ENCODE peak calls at places on chromosome 19, in ten cellular contexts. One of them, this sample, is unnamed.
A peak's percentile ranks its signal among the peaks of the same experiment; 100 is the strongest.

GRCh38 chr19:23673132-23673531 is 13.9 kb downstream of the ZNF675 start:
- DNase-seq in left ventricle myocardium inferior: no peak
- DNase-seq in psoas muscle: no peak
- DNase-seq in OCI-LY7: peak; percentile 16
- DNase-seq in upper lobe of left lung: no peak
- DNase-seq in AG04450: no peak
- DNase-seq in left lung: no peak
- DNase-seq in ovary: no peak
- DNase-seq in effector memory CD4-positive, alpha-beta T cell: no peak
- DNase-seq in heart right ventricle: no peak
- DNase-seq in this sample: no peak

GRCh38 chr19:46863818-46864629 is 3.2 kb downstream of the ARHGAP35 start:
- DNase-seq in left ventricle myocardium inferior: no peak
- DNase-seq in psoas muscle: no peak
- DNase-seq in OCI-LY7: no peak
- DNase-seq in upper lobe of left lung: peak; percentile 79
- DNase-seq in AG04450: no peak
- DNase-seq in left lung: no peak
- DNase-seq in ovary: no peak
- DNase-seq in effector memory CD4-positive, alpha-beta T cell: no peak
- DNase-seq in heart right ventricle: no peak
- DNase-seq in this sample: peak; percentile 45

GRCh38 chr19:4058696-4059492 is 7.8 kb downstream of the ZBTB7A start:
- DNase-seq in left ventricle myocardium inferior: no peak
- DNase-seq in psoas muscle: no peak
- DNase-seq in OCI-LY7: no peak
- DNase-seq in upper lobe of left lung: no peak
- DNase-seq in AG04450: no peak
- DNase-seq in left lung: peak; percentile 83
- DNase-seq in ovary: no peak
- DNase-seq in effector memory CD4-positive, alpha-beta T cell: no peak
- DNase-seq in heart right ventricle: no peak
- DNase-seq in this sample: peak; percentile 39

GRCh38 chr19:47430041-47430802 is 10.9 kb upstream of the MEIS3 start:
- DNase-seq in left ventricle myocardium inferior: no peak
- DNase-seq in psoas muscle: no peak
- DNase-seq in OCI-LY7: no peak
- DNase-seq in upper lobe of left lung: peak; percentile 41
- DNase-seq in AG04450: no peak
- DNase-seq in left lung: no peak
- DNase-seq in ovary: no peak
- DNase-seq in effector memory CD4-positive, alpha-beta T cell: no peak
- DNase-seq in heart right ventricle: no peak
- DNase-seq in this sample: peak; percentile 71

GRCh38 chr19:41868120-41868988 is 8.3 kb downstream of the RPS19 start:
- DNase-seq in left ventricle myocardium inferior: no peak
- DNase-seq in psoas muscle: no peak
- DNase-seq in OCI-LY7: no peak
- DNase-seq in upper lobe of left lung: peak; percentile 86
- DNase-seq in AG04450: no peak
- DNase-seq in left lung: no peak
- DNase-seq in ovary: no peak
- DNase-seq in effector memory CD4-positive, alpha-beta T cell: no peak
- DNase-seq in heart right ventricle: no peak
- DNase-seq in this sample: peak; percentile 89

GRCh38 chr19:46886546-46887239 is 25.9 kb downstream of the ARHGAP35 start:
- DNase-seq in left ventricle myocardium inferior: no peak
- DNase-seq in psoas muscle: no peak
- DNase-seq in OCI-LY7: no peak
- DNase-seq in upper lobe of left lung: no peak
- DNase-seq in AG04450: no peak
- DNase-seq in left lung: no peak
- DNase-seq in ovary: no peak
- DNase-seq in effector memory CD4-positive, alpha-beta T cell: no peak
- DNase-seq in heart right ventricle: no peak
- DNase-seq in this sample: no peak

GRCh38 chr19:18655173-18655844 is 18.5 kb downstream of the KLHL26 start:
- DNase-seq in left ventricle myocardium inferior: no peak
- DNase-seq in psoas muscle: no peak
- DNase-seq in OCI-LY7: no peak
- DNase-seq in upper lobe of left lung: no peak
- DNase-seq in AG04450: no peak
- DNase-seq in left lung: no peak
- DNase-seq in ovary: no peak
- DNase-seq in effector memory CD4-positive, alpha-beta T cell: no peak
- DNase-seq in heart right ventricle: no peak
- DNase-seq in this sample: no peak

GRCh38 chr19:45038931-45039893 is at the start of gene CLASRP:
- DNase-seq in left ventricle myocardium inferior: peak; percentile 92
- DNase-seq in psoas muscle: peak; percentile 91
- DNase-seq in OCI-LY7: peak; percentile 89
- DNase-seq in upper lobe of left lung: peak; percentile 90
- DNase-seq in AG04450: peak; percentile 71
- DNase-seq in left lung: peak; percentile 97
- DNase-seq in ovary: peak; percentile 89
- DNase-seq in effector memory CD4-positive, alpha-beta T cell: peak; percentile 76
- DNase-seq in heart right ventricle: peak; percentile 92
- DNase-seq in this sample: peak; percentile 91

GRCh38 chr19:16340092-16340491 is 15.5 kb downstream of the KLF2 start:
- DNase-seq in left ventricle myocardium inferior: no peak
- DNase-seq in psoas muscle: no peak
- DNase-seq in OCI-LY7: no peak
- DNase-seq in upper lobe of left lung: no peak
- DNase-seq in AG04450: no peak
- DNase-seq in left lung: no peak
- DNase-seq in ovary: peak; percentile 66
- DNase-seq in effector memory CD4-positive, alpha-beta T cell: no peak
- DNase-seq in heart right ventricle: no peak
- DNase-seq in this sample: no peak

GRCh38 chr19:55637534-55637933 is 3.3 kb upstream of the ZNF580 start:
- DNase-seq in left ventricle myocardium inferior: no peak
- DNase-seq in psoas muscle: no peak
- DNase-seq in OCI-LY7: no peak
- DNase-seq in upper lobe of left lung: no peak
- DNase-seq in AG04450: no peak
- DNase-seq in left lung: peak; percentile 57
- DNase-seq in ovary: no peak
- DNase-seq in effector memory CD4-positive, alpha-beta T cell: no peak
- DNase-seq in heart right ventricle: peak; percentile 7
- DNase-seq in this sample: no peak

GRCh38 chr19:46546194-46546896 is 50.7 kb upstream of the PNMA8B start:
- DNase-seq in left ventricle myocardium inferior: no peak
- DNase-seq in psoas muscle: no peak
- DNase-seq in OCI-LY7: peak; percentile 29
- DNase-seq in upper lobe of left lung: peak; percentile 84
- DNase-seq in AG04450: no peak
- DNase-seq in left lung: no peak
- DNase-seq in ovary: peak; percentile 31
- DNase-seq in effector memory CD4-positive, alpha-beta T cell: no peak
- DNase-seq in heart right ventricle: no peak
- DNase-seq in this sample: peak; percentile 82

GRCh38 chr19:16587031-16588023 is 15.1 kb upstream of the SLC35E1 start:
- DNase-seq in left ventricle myocardium inferior: no peak
- DNase-seq in psoas muscle: no peak
- DNase-seq in OCI-LY7: peak; percentile 93
- DNase-seq in upper lobe of left lung: peak; percentile 81
- DNase-seq in AG04450: no peak
- DNase-seq in left lung: peak; percentile 84
- DNase-seq in ovary: no peak
- DNase-seq in effector memory CD4-positive, alpha-beta T cell: peak; percentile 80
- DNase-seq in heart right ventricle: no peak
- DNase-seq in this sample: no peak

GRCh38 chr19:55258476-55258827 is 365 bp downstream of the PPP6R1 start:
- DNase-seq in left ventricle myocardium inferior: peak; percentile 31
- DNase-seq in psoas muscle: no peak
- DNase-seq in OCI-LY7: no peak
- DNase-seq in upper lobe of left lung: no peak
- DNase-seq in AG04450: no peak
- DNase-seq in left lung: no peak
- DNase-seq in ovary: no peak
- DNase-seq in effector memory CD4-positive, alpha-beta T cell: peak; percentile 27
- DNase-seq in heart right ventricle: no peak
- DNase-seq in this sample: no peak

GRCh38 chr19:23823952-23824389 is 65.3 kb upstream of the ZNF681 start:
- DNase-seq in left ventricle myocardium inferior: no peak
- DNase-seq in psoas muscle: no peak
- DNase-seq in OCI-LY7: peak; percentile 96
- DNase-seq in upper lobe of left lung: no peak
- DNase-seq in AG04450: no peak
- DNase-seq in left lung: no peak
- DNase-seq in ovary: no peak
- DNase-seq in effector memory CD4-positive, alpha-beta T cell: no peak
- DNase-seq in heart right ventricle: no peak
- DNase-seq in this sample: peak; percentile 1

DNA sequence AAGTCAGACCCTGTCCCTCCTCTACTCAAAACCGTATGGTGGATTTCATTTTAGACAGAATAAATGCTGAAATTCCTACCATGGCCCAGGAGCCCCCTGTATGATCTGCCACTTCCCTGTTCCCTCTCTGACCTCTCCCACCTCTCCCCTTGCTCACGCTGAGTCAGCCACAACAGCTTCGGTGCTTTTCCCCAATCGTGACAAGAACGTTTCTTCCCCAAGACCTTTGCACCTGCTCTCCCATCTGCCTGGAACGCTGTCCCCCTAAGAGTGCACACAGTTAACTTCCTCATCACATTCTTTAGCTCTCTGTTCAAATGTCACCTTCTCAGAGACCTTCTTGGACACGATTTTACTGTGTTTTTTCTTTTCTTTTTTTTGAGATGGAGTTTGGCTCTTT is 2.3 kb downstream of the VRK3 start:
- DNase-seq in left ventricle myocardium inferior: no peak
- DNase-seq in psoas muscle: no peak
- DNase-seq in OCI-LY7: no peak
- DNase-seq in upper lobe of left lung: no peak
- DNase-seq in AG04450: no peak
- DNase-seq in left lung: no peak
- DNase-seq in ovary: no peak
- DNase-seq in effector memory CD4-positive, alpha-beta T cell: no peak
- DNase-seq in heart right ventricle: no peak
- DNase-seq in this sample: peak; percentile 51
- H3K27ac ChIP-seq in left ventricle myocardium inferior: no peak overlapping the region
- H3K27ac ChIP-seq in psoas muscle: no peak overlapping the region
- H3K27ac ChIP-seq in OCI-LY7: no peak overlapping the region
- H3K27ac ChIP-seq in upper lobe of left lung: no peak overlapping the region
- H3K27ac ChIP-seq in AG04450: no peak overlapping the region
- H3K27ac ChIP-seq in left lung: no peak overlapping the region
- H3K27ac ChIP-seq in ovary: no peak overlapping the region
- H3K27ac ChIP-seq in effector memory CD4-positive, alpha-beta T cell: no peak overlapping the region
- H3K27ac ChIP-seq in heart right ventricle: no peak overlapping the region
- H3K27ac ChIP-seq in this sample: no peak overlapping the region

GRCh38 chr19:56764296-56764695 is 76.2 kb downstream of the PEG3 start:
- DNase-seq in left ventricle myocardium inferior: no peak
- DNase-seq in psoas muscle: no peak
- DNase-seq in OCI-LY7: peak; percentile 1
- DNase-seq in upper lobe of left lung: no peak
- DNase-seq in AG04450: no peak
- DNase-seq in left lung: no peak
- DNase-seq in ovary: no peak
- DNase-seq in effector memory CD4-positive, alpha-beta T cell: no peak
- DNase-seq in heart right ventricle: no peak
- DNase-seq in this sample: no peak

GRCh38 chr19:56759531-56759930 is 81.0 kb downstream of the PEG3 start:
- DNase-seq in left ventricle myocardium inferior: no peak
- DNase-seq in psoas muscle: no peak
- DNase-seq in OCI-LY7: no peak
- DNase-seq in upper lobe of left lung: no peak
- DNase-seq in AG04450: no peak
- DNase-seq in left lung: no peak
- DNase-seq in ovary: no peak
- DNase-seq in effector memory CD4-positive, alpha-beta T cell: no peak
- DNase-seq in heart right ventricle: no peak
- DNase-seq in this sample: no peak

GRCh38 chr19:56769650-56770049 is 70.9 kb downstream of the PEG3 start:
- DNase-seq in left ventricle myocardium inferior: no peak
- DNase-seq in psoas muscle: no peak
- DNase-seq in OCI-LY7: no peak
- DNase-seq in upper lobe of left lung: no peak
- DNase-seq in AG04450: no peak
- DNase-seq in left lung: no peak
- DNase-seq in ovary: no peak
- DNase-seq in effector memory CD4-positive, alpha-beta T cell: no peak
- DNase-seq in heart right ventricle: no peak
- DNase-seq in this sample: no peak

GRCh38 chr19:56760842-56761241 is 79.7 kb downstream of the PEG3 start:
- DNase-seq in left ventricle myocardium inferior: no peak
- DNase-seq in psoas muscle: no peak
- DNase-seq in OCI-LY7: no peak
- DNase-seq in upper lobe of left lung: no peak
- DNase-seq in AG04450: no peak
- DNase-seq in left lung: no peak
- DNase-seq in ovary: no peak
- DNase-seq in effector memory CD4-positive, alpha-beta T cell: no peak
- DNase-seq in heart right ventricle: no peak
- DNase-seq in this sample: no peak

DNA sequence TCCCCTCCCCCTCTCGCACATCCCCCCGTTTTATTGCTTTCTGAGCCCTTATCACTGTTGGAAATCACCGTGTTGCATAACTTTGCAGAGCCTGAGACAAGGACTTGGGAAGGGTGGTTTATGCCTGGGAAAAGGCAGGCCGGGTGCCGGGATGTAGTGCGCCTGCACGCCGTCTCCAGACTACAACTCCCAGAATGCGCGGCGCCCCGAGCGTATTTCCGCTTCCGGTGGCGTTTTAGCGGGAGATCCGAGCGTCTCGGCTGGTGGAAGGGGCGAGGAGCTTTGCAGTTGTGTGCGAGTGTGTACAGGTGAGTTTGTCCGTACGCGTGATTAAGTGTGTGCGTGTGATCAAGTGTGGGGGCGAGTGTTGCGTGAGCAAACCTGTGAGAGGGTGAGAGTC is 75.4 kb downstream of the PEG3 start:
- DNase-seq in left ventricle myocardium inferior: peak; percentile 74
- DNase-seq in psoas muscle: peak; percentile 67
- DNase-seq in OCI-LY7: no peak
- DNase-seq in upper lobe of left lung: peak; percentile 26
- DNase-seq in AG04450: no peak
- DNase-seq in left lung: peak; percentile 82
- DNase-seq in ovary: peak; percentile 72
- DNase-seq in effector memory CD4-positive, alpha-beta T cell: no peak
- DNase-seq in heart right ventricle: peak; percentile 76
- DNase-seq in this sample: no peak
- H3K4me3 ChIP-seq in left ventricle myocardium inferior: peak overlapping the region; percentile 73
- H3K4me3 ChIP-seq in psoas muscle: peak overlapping the region; percentile 55
- H3K4me3 ChIP-seq in OCI-LY7: no peak overlapping the region
- H3K4me3 ChIP-seq in upper lobe of left lung: peak overlapping the region; percentile 54
- H3K4me3 ChIP-seq in AG04450: no peak overlapping the region
- H3K4me3 ChIP-seq in left lung: peak overlapping the region; percentile 45
- H3K4me3 ChIP-seq in ovary: peak overlapping the region; percentile 50
- H3K4me3 ChIP-seq in effector memory CD4-positive, alpha-beta T cell: peak overlapping the region; percentile 17
- H3K4me3 ChIP-seq in heart right ventricle: peak overlapping the region; percentile 40
- H3K4me3 ChIP-seq in this sample: no peak overlapping the region

GRCh38 chr19:39825093-39825463 is 8.9 kb downstream of the DYRK1B start:
- DNase-seq in left ventricle myocardium inferior: no peak
- DNase-seq in psoas muscle: no peak
- DNase-seq in OCI-LY7: no peak
- DNase-seq in upper lobe of left lung: no peak
- DNase-seq in AG04450: no peak
- DNase-seq in left lung: no peak
- DNase-seq in ovary: no peak
- DNase-seq in effector memory CD4-positive, alpha-beta T cell: no peak
- DNase-seq in heart right ventricle: no peak
- DNase-seq in this sample: no peak
- H3K27ac ChIP-seq in left ventricle myocardium inferior: peak overlapping the region; percentile 83
- H3K27ac ChIP-seq in psoas muscle: peak overlapping the region; percentile 91
- H3K27ac ChIP-seq in OCI-LY7: no peak overlapping the region
- H3K27ac ChIP-seq in upper lobe of left lung: peak overlapping the region; percentile 22
- H3K27ac ChIP-seq in AG04450: no peak overlapping the region
- H3K27ac ChIP-seq in left lung: no peak overlapping the region
- H3K27ac ChIP-seq in ovary: peak overlapping the region; percentile 61
- H3K27ac ChIP-seq in effector memory CD4-positive, alpha-beta T cell: peak overlapping the region; percentile 63
- H3K27ac ChIP-seq in heart right ventricle: peak overlapping the region; percentile 47
- H3K27ac ChIP-seq in this sample: peak overlapping the region; percentile 82

GRCh38 chr19:38266070-38266469 is 1.7 kb downstream of the SPINT2 start:
- DNase-seq in left ventricle myocardium inferior: no peak
- DNase-seq in psoas muscle: no peak
- DNase-seq in OCI-LY7: no peak
- DNase-seq in upper lobe of left lung: peak; percentile 63
- DNase-seq in AG04450: no peak
- DNase-seq in left lung: no peak
- DNase-seq in ovary: no peak
- DNase-seq in effector memory CD4-positive, alpha-beta T cell: no peak
- DNase-seq in heart right ventricle: no peak
- DNase-seq in this sample: peak; percentile 50
- H3K4me3 ChIP-seq in left ventricle myocardium inferior: no peak overlapping the region
- H3K4me3 ChIP-seq in psoas muscle: no peak overlapping the region
- H3K4me3 ChIP-seq in OCI-LY7: peak overlapping the region; percentile 67
- H3K4me3 ChIP-seq in upper lobe of left lung: peak overlapping the region; percentile 76
- H3K4me3 ChIP-seq in AG04450: no peak overlapping the region
- H3K4me3 ChIP-seq in left lung: peak overlapping the region; percentile 64
- H3K4me3 ChIP-seq in ovary: no peak overlapping the region
- H3K4me3 ChIP-seq in effector memory CD4-positive, alpha-beta T cell: no peak overlapping the region
- H3K4me3 ChIP-seq in heart right ventricle: no peak overlapping the region
- H3K4me3 ChIP-seq in this sample: peak overlapping the region; percentile 87

This sample was measured in small intestine.